ENCODE peak calls at places on chromosomes 13 and 19, in eight cellular contexts. F, E, W, H, P, A, L and U are unnamed samples.

GRCh38 chr13:94384217-94384905 is 95.1 kb downstream of the DCT start:
- DNase-seq in F (no peak), E (no peak), W (no peak), H (no peak), P (no peak), A (no peak), L (no peak), U (no peak)

GRCh38 chr13:38819596-38819995 is 132.7 kb downstream of the FREM2 start:
- DNase-seq in F (no peak), E (no peak), W (no peak), H (no peak), P (no peak), A (no peak), L (no peak), U (no peak)

GRCh38 chr13:59587030-59587429 is 576.7 kb downstream of the DIAPH3 start:
- DNase-seq in F (no peak), E (no peak), W (no peak), H (no peak), P (no peak), A (no peak), L (no peak), U (no peak)

GRCh38 chr19:831407-832369 is 4.1 kb downstream of the AZU1 start:
- DNase-seq in F (no peak), E (no peak), W (no peak), H (no peak), P (no peak), A (no peak), L (no peak), U (no peak)

GRCh38 chr13:77611068-77611467 is 75.6 kb downstream of the SCEL start:
- DNase-seq in F (no peak), E (no peak), W (no peak), H (no peak), P (no peak), A (no peak), L (no peak), U (no peak)

GRCh38 chr13:44653261-44653660 is 77.1 kb upstream of the TSC22D1 start:
- DNase-seq in F (no peak), E (no peak), W (no peak), H (peak), P (no peak), A (no peak), L (no peak), U (no peak)

GRCh38 chr19:49807888-49808675 is 5.0 kb downstream of the FUZ start:
- DNase-seq in F (no peak), E (no peak), W (no peak), H (no peak), P (no peak), A (no peak), L (no peak), U (no peak)

GRCh38 chr19:38685666-38686529 is 38.4 kb downstream of the ACTN4 start:
- DNase-seq in F (no peak), E (no peak), W (no peak), H (peak), P (no peak), A (no peak), L (no peak), U (peak)

GRCh38 chr13:31556376-31556775 is 182.9 kb upstream of the RXFP2 start:
- DNase-seq in F (no peak), E (no peak), W (no peak), H (no peak), P (no peak), A (no peak), L (no peak), U (no peak)

GRCh38 chr13:91313103-91313502 is 34.4 kb upstream of the MIR17HG start:
- DNase-seq in F (no peak), E (no peak), W (no peak), H (no peak), P (peak), A (no peak), L (no peak), U (peak)

GRCh38 chr19:35220315-35220921 is 8.1 kb downstream of the FAM187B start:
- DNase-seq in F (no peak), E (no peak), W (no peak), H (peak), P (no peak), A (no peak), L (no peak), U (peak)

GRCh38 chr19:46626441-46626840 is 1.6 kb upstream of the PTGIR start:
- DNase-seq in F (no peak), E (no peak), W (no peak), H (no peak), P (no peak), A (no peak), L (no peak), U (no peak)

GRCh38 chr13:66864627-66865026 is 365.5 kb downstream of the PCDH9 start:
- DNase-seq in F (no peak), E (no peak), W (no peak), H (no peak), P (no peak), A (no peak), L (no peak), U (no peak)

GRCh38 chr13:43516401-43516826 is 270.4 kb downstream of the ENOX1 start:
- DNase-seq in F (no peak), E (no peak), W (no peak), H (no peak), P (no peak), A (no peak), L (no peak), U (peak)

GRCh38 chr13:95262837-95263381 is 38.3 kb downstream of the ABCC4 start:
- DNase-seq in F (no peak), E (no peak), W (no peak), H (no peak), P (no peak), A (no peak), L (no peak), U (no peak)

GRCh38 chr19:18274776-18275356 is 614 bp upstream of the IQCN start:
- DNase-seq in F (no peak), E (no peak), W (peak), H (peak), P (no peak), A (no peak), L (no peak), U (peak)